ENCODE peak calls at places on chromosomes 4 and X, in six cellular contexts. One of them, this sample, is unnamed.

GRCh38 chr4:89469930-89470375 is 162.4 kb upstream of the GPRIN3 start:
- DNase-seq in posterior cingulate gyrus: no peak
- DNase-seq in prostate gland: peak
- DNase-seq in T-helper 1 cell: no peak
- DNase-seq in activated T-helper 9 cell treated with anti-CD3 and anti-CD28 coated beads, Interleukin-2, amount 50 U/mL, for 16 hours: no peak
- DNase-seq in activated CD4-positive, alpha-beta T cell treated with anti-CD3 and anti-CD28 coated beads, Interleukin-2, amount 10 ng/mL, durations not matched to agents 7 days and 5 days: peak
- DNase-seq in this sample: no peak

GRCh38 chr4:8582016-8582415 is 1.8 kb downstream of the GPR78 start:
- DNase-seq in posterior cingulate gyrus: no peak
- DNase-seq in prostate gland: no peak
- DNase-seq in T-helper 1 cell: no peak
- DNase-seq in activated T-helper 9 cell treated with anti-CD3 and anti-CD28 coated beads, Interleukin-2, amount 50 U/mL, for 16 hours: no peak
- DNase-seq in activated CD4-positive, alpha-beta T cell treated with anti-CD3 and anti-CD28 coated beads, Interleukin-2, amount 10 ng/mL, durations not matched to agents 7 days and 5 days: no peak
- DNase-seq in this sample: no peak

GRCh38 chrX:148522006-148522405 is 21.6 kb downstream of the AFF2 start:
- DNase-seq in posterior cingulate gyrus: no peak
- DNase-seq in prostate gland: no peak
- DNase-seq in T-helper 1 cell: no peak
- DNase-seq in activated T-helper 9 cell treated with anti-CD3 and anti-CD28 coated beads, Interleukin-2, amount 50 U/mL, for 16 hours: no peak
- DNase-seq in activated CD4-positive, alpha-beta T cell treated with anti-CD3 and anti-CD28 coated beads, Interleukin-2, amount 10 ng/mL, durations not matched to agents 7 days and 5 days: no peak
- DNase-seq in this sample: no peak

GRCh38 chr4:11488657-11489448 is 60.2 kb upstream of the HS3ST1 start:
- DNase-seq in posterior cingulate gyrus: no peak
- DNase-seq in prostate gland: no peak
- DNase-seq in T-helper 1 cell: no peak
- DNase-seq in activated T-helper 9 cell treated with anti-CD3 and anti-CD28 coated beads, Interleukin-2, amount 50 U/mL, for 16 hours: no peak
- DNase-seq in activated CD4-positive, alpha-beta T cell treated with anti-CD3 and anti-CD28 coated beads, Interleukin-2, amount 10 ng/mL, durations not matched to agents 7 days and 5 days: no peak
- DNase-seq in this sample: no peak

GRCh38 chr4:21885241-21885640 is 63.3 kb downstream of the KCNIP4 start:
- DNase-seq in posterior cingulate gyrus: no peak
- DNase-seq in prostate gland: no peak
- DNase-seq in T-helper 1 cell: no peak
- DNase-seq in activated T-helper 9 cell treated with anti-CD3 and anti-CD28 coated beads, Interleukin-2, amount 50 U/mL, for 16 hours: no peak
- DNase-seq in activated CD4-positive, alpha-beta T cell treated with anti-CD3 and anti-CD28 coated beads, Interleukin-2, amount 10 ng/mL, durations not matched to agents 7 days and 5 days: no peak
- DNase-seq in this sample: no peak

GRCh38 chr4:95409127-95409526 is 139.6 kb downstream of the UNC5C start:
- DNase-seq in posterior cingulate gyrus: no peak
- DNase-seq in prostate gland: no peak
- DNase-seq in T-helper 1 cell: no peak
- DNase-seq in activated T-helper 9 cell treated with anti-CD3 and anti-CD28 coated beads, Interleukin-2, amount 50 U/mL, for 16 hours: no peak
- DNase-seq in activated CD4-positive, alpha-beta T cell treated with anti-CD3 and anti-CD28 coated beads, Interleukin-2, amount 10 ng/mL, durations not matched to agents 7 days and 5 days: no peak
- DNase-seq in this sample: no peak

GRCh38 chrX:149837639-149838038 is 43.3 kb upstream of the MAGEA8 start:
- DNase-seq in posterior cingulate gyrus: no peak
- DNase-seq in prostate gland: no peak
- DNase-seq in T-helper 1 cell: no peak
- DNase-seq in activated T-helper 9 cell treated with anti-CD3 and anti-CD28 coated beads, Interleukin-2, amount 50 U/mL, for 16 hours: no peak
- DNase-seq in activated CD4-positive, alpha-beta T cell treated with anti-CD3 and anti-CD28 coated beads, Interleukin-2, amount 10 ng/mL, durations not matched to agents 7 days and 5 days: no peak
- DNase-seq in this sample: no peak

GRCh38 chrX:113001836-113002235 is 161.2 kb upstream of the AMOT start:
- DNase-seq in posterior cingulate gyrus: no peak
- DNase-seq in prostate gland: no peak
- DNase-seq in T-helper 1 cell: no peak
- DNase-seq in activated T-helper 9 cell treated with anti-CD3 and anti-CD28 coated beads, Interleukin-2, amount 50 U/mL, for 16 hours: no peak
- DNase-seq in activated CD4-positive, alpha-beta T cell treated with anti-CD3 and anti-CD28 coated beads, Interleukin-2, amount 10 ng/mL, durations not matched to agents 7 days and 5 days: no peak
- DNase-seq in this sample: no peak

GRCh38 chr4:7539659-7540058 is 104.9 kb upstream of the PSAPL1 start:
- DNase-seq in posterior cingulate gyrus: no peak
- DNase-seq in prostate gland: no peak
- DNase-seq in T-helper 1 cell: peak
- DNase-seq in activated T-helper 9 cell treated with anti-CD3 and anti-CD28 coated beads, Interleukin-2, amount 50 U/mL, for 16 hours: peak
- DNase-seq in activated CD4-positive, alpha-beta T cell treated with anti-CD3 and anti-CD28 coated beads, Interleukin-2, amount 10 ng/mL, durations not matched to agents 7 days and 5 days: peak
- DNase-seq in this sample: no peak

GRCh38 chrX:50402886-50403285 is 67.7 kb downstream of the DGKK start:
- DNase-seq in posterior cingulate gyrus: no peak
- DNase-seq in prostate gland: no peak
- DNase-seq in T-helper 1 cell: no peak
- DNase-seq in activated T-helper 9 cell treated with anti-CD3 and anti-CD28 coated beads, Interleukin-2, amount 50 U/mL, for 16 hours: no peak
- DNase-seq in activated CD4-positive, alpha-beta T cell treated with anti-CD3 and anti-CD28 coated beads, Interleukin-2, amount 10 ng/mL, durations not matched to agents 7 days and 5 days: no peak
- DNase-seq in this sample: no peak

GRCh38 chr4:97016186-97016945 is 1126.9 kb downstream of the STPG2 start:
- DNase-seq in posterior cingulate gyrus: no peak
- DNase-seq in prostate gland: no peak
- DNase-seq in T-helper 1 cell: no peak
- DNase-seq in activated T-helper 9 cell treated with anti-CD3 and anti-CD28 coated beads, Interleukin-2, amount 50 U/mL, for 16 hours: no peak
- DNase-seq in activated CD4-positive, alpha-beta T cell treated with anti-CD3 and anti-CD28 coated beads, Interleukin-2, amount 10 ng/mL, durations not matched to agents 7 days and 5 days: no peak
- DNase-seq in this sample: no peak

GRCh38 chrX:39869846-39870601 is 227.7 kb downstream of the BCOR start:
- DNase-seq in posterior cingulate gyrus: no peak
- DNase-seq in prostate gland: no peak
- DNase-seq in T-helper 1 cell: peak
- DNase-seq in activated T-helper 9 cell treated with anti-CD3 and anti-CD28 coated beads, Interleukin-2, amount 50 U/mL, for 16 hours: peak
- DNase-seq in activated CD4-positive, alpha-beta T cell treated with anti-CD3 and anti-CD28 coated beads, Interleukin-2, amount 10 ng/mL, durations not matched to agents 7 days and 5 days: peak
- DNase-seq in this sample: no peak

GRCh38 chr4:33063238-33063637 is 2343.1 kb downstream of the PCDH7 start:
- DNase-seq in posterior cingulate gyrus: no peak
- DNase-seq in prostate gland: no peak
- DNase-seq in T-helper 1 cell: no peak
- DNase-seq in activated T-helper 9 cell treated with anti-CD3 and anti-CD28 coated beads, Interleukin-2, amount 50 U/mL, for 16 hours: no peak
- DNase-seq in activated CD4-positive, alpha-beta T cell treated with anti-CD3 and anti-CD28 coated beads, Interleukin-2, amount 10 ng/mL, durations not matched to agents 7 days and 5 days: no peak
- DNase-seq in this sample: no peak

GRCh38 chr4:158004101-158004500 is 168.7 kb downstream of the GASK1B start:
- DNase-seq in posterior cingulate gyrus: no peak
- DNase-seq in prostate gland: no peak
- DNase-seq in T-helper 1 cell: no peak
- DNase-seq in activated T-helper 9 cell treated with anti-CD3 and anti-CD28 coated beads, Interleukin-2, amount 50 U/mL, for 16 hours: no peak
- DNase-seq in activated CD4-positive, alpha-beta T cell treated with anti-CD3 and anti-CD28 coated beads, Interleukin-2, amount 10 ng/mL, durations not matched to agents 7 days and 5 days: no peak
- DNase-seq in this sample: no peak

GRCh38 chr4:98749206-98749605 is 90.8 kb upstream of the TSPAN5 start:
- DNase-seq in posterior cingulate gyrus: no peak
- DNase-seq in prostate gland: no peak
- DNase-seq in T-helper 1 cell: no peak
- DNase-seq in activated T-helper 9 cell treated with anti-CD3 and anti-CD28 coated beads, Interleukin-2, amount 50 U/mL, for 16 hours: no peak
- DNase-seq in activated CD4-positive, alpha-beta T cell treated with anti-CD3 and anti-CD28 coated beads, Interleukin-2, amount 10 ng/mL, durations not matched to agents 7 days and 5 days: no peak
- DNase-seq in this sample: no peak

GRCh38 chr4:41281038-41281634 is 24.4 kb downstream of the UCHL1 start:
- DNase-seq in posterior cingulate gyrus: no peak
- DNase-seq in prostate gland: peak
- DNase-seq in T-helper 1 cell: no peak
- DNase-seq in activated T-helper 9 cell treated with anti-CD3 and anti-CD28 coated beads, Interleukin-2, amount 50 U/mL, for 16 hours: no peak
- DNase-seq in activated CD4-positive, alpha-beta T cell treated with anti-CD3 and anti-CD28 coated beads, Interleukin-2, amount 10 ng/mL, durations not matched to agents 7 days and 5 days: peak
- DNase-seq in this sample: peak

GRCh38 chr4:147732516-147733193 is 767 bp downstream of the ARHGAP10 start:
- DNase-seq in posterior cingulate gyrus: no peak
- DNase-seq in prostate gland: no peak
- DNase-seq in T-helper 1 cell: no peak
- DNase-seq in activated T-helper 9 cell treated with anti-CD3 and anti-CD28 coated beads, Interleukin-2, amount 50 U/mL, for 16 hours: no peak
- DNase-seq in activated CD4-positive, alpha-beta T cell treated with anti-CD3 and anti-CD28 coated beads, Interleukin-2, amount 10 ng/mL, durations not matched to agents 7 days and 5 days: no peak
- DNase-seq in this sample: no peak

GRCh38 chrX:37817579-37817978 is 29.8 kb downstream of the DYNLT3 start:
- DNase-seq in posterior cingulate gyrus: no peak
- DNase-seq in prostate gland: no peak
- DNase-seq in T-helper 1 cell: no peak
- DNase-seq in activated T-helper 9 cell treated with anti-CD3 and anti-CD28 coated beads, Interleukin-2, amount 50 U/mL, for 16 hours: no peak
- DNase-seq in activated CD4-positive, alpha-beta T cell treated with anti-CD3 and anti-CD28 coated beads, Interleukin-2, amount 10 ng/mL, durations not matched to agents 7 days and 5 days: no peak
- DNase-seq in this sample: no peak

GRCh38 chr4:17092990-17093880 is 194.8 kb upstream of the LDB2 start:
- DNase-seq in posterior cingulate gyrus: no peak
- DNase-seq in prostate gland: no peak
- DNase-seq in T-helper 1 cell: no peak
- DNase-seq in activated T-helper 9 cell treated with anti-CD3 and anti-CD28 coated beads, Interleukin-2, amount 50 U/mL, for 16 hours: no peak
- DNase-seq in activated CD4-positive, alpha-beta T cell treated with anti-CD3 and anti-CD28 coated beads, Interleukin-2, amount 10 ng/mL, durations not matched to agents 7 days and 5 days: no peak
- DNase-seq in this sample: no peak

GRCh38 chr4:76689079-76689817 is 208.7 kb downstream of the SOWAHB start:
- DNase-seq in posterior cingulate gyrus: no peak
- DNase-seq in prostate gland: peak
- DNase-seq in T-helper 1 cell: no peak
- DNase-seq in activated T-helper 9 cell treated with anti-CD3 and anti-CD28 coated beads, Interleukin-2, amount 50 U/mL, for 16 hours: no peak
- DNase-seq in activated CD4-positive, alpha-beta T cell treated with anti-CD3 and anti-CD28 coated beads, Interleukin-2, amount 10 ng/mL, durations not matched to agents 7 days and 5 days: no peak
- DNase-seq in this sample: peak

GRCh38 chrX:24259544-24260240 is 54.2 kb downstream of the SUPT20HL2 start:
- DNase-seq in posterior cingulate gyrus: no peak
- DNase-seq in prostate gland: peak
- DNase-seq in T-helper 1 cell: no peak
- DNase-seq in activated T-helper 9 cell treated with anti-CD3 and anti-CD28 coated beads, Interleukin-2, amount 50 U/mL, for 16 hours: no peak
- DNase-seq in activated CD4-positive, alpha-beta T cell treated with anti-CD3 and anti-CD28 coated beads, Interleukin-2, amount 10 ng/mL, durations not matched to agents 7 days and 5 days: peak
- DNase-seq in this sample: no peak

GRCh38 chr4:183806341-183806740 is 98.8 kb upstream of the STOX2 start:
- DNase-seq in posterior cingulate gyrus: no peak
- DNase-seq in prostate gland: no peak
- DNase-seq in T-helper 1 cell: no peak
- DNase-seq in activated T-helper 9 cell treated with anti-CD3 and anti-CD28 coated beads, Interleukin-2, amount 50 U/mL, for 16 hours: no peak
- DNase-seq in activated CD4-positive, alpha-beta T cell treated with anti-CD3 and anti-CD28 coated beads, Interleukin-2, amount 10 ng/mL, durations not matched to agents 7 days and 5 days: no peak
- DNase-seq in this sample: no peak

This sample was measured in occipital lobe.